ENCODE peak calls at places on chromosomes 11 and 22, in nine cellular contexts. U is M059J; K is lower leg skin; W is CD4-positive, alpha-beta T cell; V is right lobe of liver; F is non-pigmented ciliary epithelial cell; S is activated naive CD4-positive, alpha-beta T cell treated with Interleukin-2 at 50 U/mL for 16 hours; X is NCI-H510A treated with DMSO at 0.1 percent for 48 hours; I is amniotic stem cell. C is an unnamed sample.

GRCh38 chr22:50136431-50137047 is 34.0 kb upstream of the PANX2 start:
- DNase-seq in V (no peak), K (no peak), U (no peak), X (no peak), I (no peak), W (no peak), S (no peak), F (no peak), C (no peak)

GRCh38 chr22:19035474-19036228 is 86.6 kb downstream of the DGCR2 start:
- DNase-seq in K (no peak), V (peak; percentile 48), I (no peak), X (peak; percentile 67), W (no peak), U (peak; percentile 24), F (no peak), S (no peak), C (no peak)

GRCh38 chr11:82906236-82906635 is 4.7 kb downstream of the DDIAS start:
- DNase-seq in V (no peak), U (peak; percentile 47), X (peak; percentile 51), S (no peak), I (peak; percentile 44), W (no peak), K (no peak), F (no peak), C (no peak)

GRCh38 chr11:126139541-126140091 is 71.8 kb downstream of the RPUSD4 start:
- DNase-seq in S (no peak), V (peak; percentile 20), W (no peak), F (no peak), U (peak; percentile 37), K (no peak), X (no peak), I (no peak), C (no peak)

GRCh38 chr11:73277467-73277866 is 5.3 kb downstream of the P2RY6 start:
- DNase-seq in V (no peak), S (no peak), U (no peak), W (no peak), F (no peak), X (no peak), K (no peak), I (no peak), C (no peak)

GRCh38 chr11:83694191-83694905 is 408.2 kb upstream of the CCDC90B start:
- DNase-seq in S (no peak), X (no peak), U (no peak), K (no peak), F (no peak), W (no peak), V (no peak), I (no peak), C (no peak)

GRCh38 chr22:17228725-17229126 is 9.5 kb upstream of the ADA2 start:
- DNase-seq in S (no peak), F (no peak), U (no peak), V (peak; percentile 73), K (no peak), W (no peak), I (no peak), X (no peak), C (no peak)

GRCh38 chr22:37457093-37457893 is 28.9 kb downstream of the MFNG start:
- DNase-seq in S (peak; percentile 86), I (no peak), W (peak; percentile 77), X (peak; percentile 24), V (peak; percentile 81), F (no peak), K (peak; percentile 41), U (peak; percentile 62), C (peak; percentile 54)

GRCh38 chr11:121575250-121575962 is 122.6 kb upstream of the SORL1-AS1 start:
- DNase-seq in W (no peak), U (peak; percentile 22), V (peak; percentile 92), I (no peak), F (no peak), X (no peak), S (no peak), K (peak; percentile 31), C (no peak)

C was measured in T-cell.